ENCODE peak calls at places on chromosomes 7 and 10, in six cellular contexts. Q is AG04450, M is aorta, F is GM23248, Y is tibial nerve, C is mesenchymal stem cell. R is an unnamed sample.
A peak's percentile ranks its signal among the peaks of the same experiment; 100 is the strongest.

GRCh38 chr7:116097365-116098009 is 66.9 kb upstream of the TFEC start:
- DNase-seq in C (peak; percentile 56), F (peak; percentile 89), Q (no peak), Y (no peak), M (no peak), R (no peak)

GRCh38 chr7:71005109-71005508 is 126.8 kb upstream of the GALNT17 start:
- DNase-seq in M (no peak), Y (no peak), Q (no peak), C (no peak), F (no peak), R (no peak)

GRCh38 chr10:51097546-51097945 is 23.3 kb downstream of the PRKG1 start:
- DNase-seq in M (no peak), F (no peak), Y (no peak), Q (no peak), C (no peak), R (no peak)

GRCh38 chr10:26621889-26622681 is 75.4 kb upstream of the PDSS1 start:
- DNase-seq in F (peak; percentile 53), M (peak; percentile 59), C (no peak), Q (no peak), Y (peak; percentile 33), R (peak; percentile 84)

GRCh38 chr7:95694334-95694733 is 78.0 kb upstream of the DYNC1I1 start:
- DNase-seq in Y (no peak), C (no peak), M (no peak), Q (no peak), F (no peak), R (no peak)

GRCh38 chr10:63256047-63256773 is 123.1 kb downstream of the NRBF2 start:
- DNase-seq in Q (no peak), M (no peak), F (peak; percentile 42), C (no peak), Y (no peak), R (no peak)

GRCh38 chr7:67631496-67631895 is 634.9 kb downstream of the TYW1 start:
- DNase-seq in M (no peak), C (no peak), Q (no peak), Y (no peak), F (no peak), R (no peak)

GRCh38 chr10:100996678-100997363 is 2.8 kb upstream of the LZTS2 start:
- DNase-seq in C (no peak), Y (no peak), M (no peak), F (peak; percentile 53), Q (no peak), R (peak; percentile 76)

GRCh38 chr10:11499425-11500071 is 111.9 kb downstream of the USP6NL start:
- DNase-seq in M (no peak), C (no peak), Q (no peak), Y (no peak), F (no peak), R (no peak)

GRCh38 chr10:97543025-97543546 is 29.5 kb upstream of the ANKRD2 start:
- DNase-seq in Q (peak; percentile 84), C (peak; percentile 97), Y (peak; percentile 76), M (peak; percentile 93), F (peak; percentile 100), R (peak; percentile 76)

GRCh38 chr7:102466097-102466496 is 1.3 kb downstream of the LRWD1 start:
- DNase-seq in F (no peak), M (peak; percentile 14), Y (no peak), C (no peak), Q (no peak), R (no peak)
- H3K27ac ChIP-seq in F (no peak overlapping the region), M (no peak overlapping the region), Y (no peak overlapping the region), C (no peak overlapping the region), Q (no peak overlapping the region), R (no peak overlapping the region)

GRCh38 chr10:61918989-61919388 is 17.5 kb downstream of the ARID5B start:
- DNase-seq in M (no peak), C (no peak), F (no peak), Q (no peak), Y (no peak), R (no peak)

GRCh38 chr10:61923210-61924024 is 21.9 kb downstream of the ARID5B start:
- DNase-seq in Y (no peak), F (peak; percentile 73), M (no peak), Q (no peak), C (peak; percentile 85), R (no peak)

GRCh38 chr10:61918140-61918539 is 16.6 kb downstream of the ARID5B start:
- DNase-seq in M (no peak), F (no peak), Q (no peak), Y (no peak), C (no peak), R (no peak)

GRCh38 chr10:61921143-61921542 is 19.6 kb downstream of the ARID5B start:
- DNase-seq in M (no peak), Y (no peak), Q (no peak), F (no peak), C (no peak), R (no peak)

GRCh38 chr10:61919646-61920215 is 18.2 kb downstream of the ARID5B start:
- DNase-seq in Y (no peak), C (no peak), M (no peak), F (no peak), Q (no peak), R (no peak)
- H3K27ac ChIP-seq in Y (no peak overlapping the region), C (peak overlapping the region; percentile 79), M (no peak overlapping the region), F (no peak overlapping the region), Q (peak overlapping the region; percentile 80), R (no peak overlapping the region)

GRCh38 chr10:52895066-52895465 is 122.5 kb upstream of the MBL2 start:
- DNase-seq in Y (no peak), C (no peak), F (no peak), M (no peak), Q (no peak), R (no peak)

GRCh38 chr10:52889611-52890010 is 117.0 kb upstream of the MBL2 start:
- DNase-seq in C (no peak), Y (no peak), M (no peak), Q (no peak), F (no peak), R (no peak)

GRCh38 chr10:52890281-52890680 is 117.7 kb upstream of the MBL2 start:
- DNase-seq in Q (no peak), M (no peak), Y (no peak), F (no peak), C (no peak), R (no peak)
- H3K27ac ChIP-seq in Q (no peak overlapping the region), M (no peak overlapping the region), Y (no peak overlapping the region), F (no peak overlapping the region), C (no peak overlapping the region), R (no peak overlapping the region)

GRCh38 chr7:117775826-117776623 is 97.2 kb downstream of the CTTNBP2 start:
- DNase-seq in M (no peak), C (no peak), Q (no peak), Y (no peak), F (no peak), R (no peak)

GRCh38 chr7:117769085-117769484 is 104.2 kb downstream of the CTTNBP2 start:
- DNase-seq in M (no peak), C (no peak), Y (no peak), Q (no peak), F (no peak), R (no peak)

GRCh38 chr7:117774943-117775342 is 98.3 kb downstream of the CTTNBP2 start:
- DNase-seq in Q (no peak), M (no peak), C (no peak), F (no peak), Y (no peak), R (no peak)

GRCh38 chr7:117772416-117772815 is 100.8 kb downstream of the CTTNBP2 start:
- DNase-seq in Y (no peak), M (no peak), F (no peak), C (no peak), Q (no peak), R (no peak)

GRCh38 chr7:117771756-117772155 is 101.5 kb downstream of the CTTNBP2 start:
- DNase-seq in Q (no peak), Y (no peak), M (no peak), C (no peak), F (no peak), R (no peak)
- H3K27ac ChIP-seq in Q (no peak overlapping the region), Y (no peak overlapping the region), M (no peak overlapping the region), C (no peak overlapping the region), F (no peak overlapping the region), R (no peak overlapping the region)

GRCh38 chr10:102159051-102159597 is 6.9 kb downstream of the NOLC1 start:
- DNase-seq in Y (no peak), F (peak; percentile 72), M (no peak), C (peak; percentile 55), Q (no peak), R (no peak)

GRCh38 chr10:102163342-102163989 is 11.3 kb downstream of the NOLC1 start:
- DNase-seq in Y (no peak), Q (no peak), M (no peak), F (no peak), C (no peak), R (no peak)

GRCh38 chr10:102154466-102155116 is 2.4 kb downstream of the NOLC1 start:
- DNase-seq in C (no peak), M (no peak), Q (no peak), Y (no peak), F (no peak), R (no peak)

GRCh38 chr10:102157224-102157623 is 5.0 kb downstream of the NOLC1 start:
- DNase-seq in Y (no peak), F (no peak), M (no peak), Q (no peak), C (no peak), R (no peak)

DNA sequence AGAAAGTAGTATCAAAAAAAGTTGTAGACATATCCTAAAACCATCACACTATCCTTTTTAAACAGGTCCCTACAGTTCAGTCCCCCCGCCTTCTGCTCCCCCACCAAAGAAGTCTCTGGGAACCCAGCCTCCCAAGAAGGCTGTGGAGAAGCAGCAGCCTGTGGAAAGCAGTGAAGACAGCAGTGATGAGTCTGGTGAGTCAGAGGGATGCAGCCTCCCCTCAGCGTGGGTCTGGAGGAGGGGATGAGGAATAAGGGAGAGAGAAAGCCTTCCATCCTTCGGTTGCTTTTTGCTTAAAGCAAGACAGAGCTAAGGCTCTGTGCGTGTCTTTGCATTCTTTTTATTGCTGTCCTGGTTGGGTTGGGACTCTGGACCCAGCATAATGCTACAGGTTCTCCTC is 7.6 kb downstream of the NOLC1 start:
- DNase-seq in Q (no peak), C (no peak), M (no peak), Y (no peak), F (no peak), R (no peak)
- H3K27ac ChIP-seq in Q (no peak overlapping the region), C (no peak overlapping the region), M (no peak overlapping the region), Y (no peak overlapping the region), F (no peak overlapping the region), R (no peak overlapping the region)

GRCh38 chr10:85916192-85916747 is 450.3 kb downstream of the GRID1 start:
- DNase-seq in Y (peak; percentile 48), C (no peak), Q (no peak), M (no peak), F (no peak), R (no peak)
- H3K27ac ChIP-seq in Y (no peak overlapping the region), C (no peak overlapping the region), Q (no peak overlapping the region), M (no peak overlapping the region), F (no peak overlapping the region), R (no peak overlapping the region)

DNA sequence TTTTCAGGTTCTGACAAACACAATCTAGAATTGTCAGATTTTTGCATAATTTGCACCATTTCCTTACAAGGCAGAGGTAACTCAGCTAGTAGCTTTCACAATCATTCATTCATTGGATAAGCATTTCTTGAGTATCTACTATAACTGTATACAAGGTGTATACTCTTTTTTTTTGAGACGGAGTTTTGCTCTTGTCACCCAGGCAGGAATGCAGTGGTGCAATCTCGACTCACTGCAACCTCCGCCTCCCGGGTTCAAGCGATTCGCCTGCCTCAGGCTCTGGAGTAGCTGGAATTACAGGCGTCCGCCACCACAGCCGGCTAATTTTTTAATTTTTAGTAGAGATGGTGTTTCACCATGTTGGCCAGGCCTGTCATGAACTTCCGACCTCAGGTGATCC is 16.2 kb upstream of the EXOC6 start:
- DNase-seq in M (no peak), C (no peak), Q (no peak), Y (no peak), F (no peak), R (no peak)
- H3K27ac ChIP-seq in M (no peak overlapping the region), C (no peak overlapping the region), Q (no peak overlapping the region), Y (no peak overlapping the region), F (no peak overlapping the region), R (no peak overlapping the region)